ENCODE peak calls at places on chromosomes 1 and 21, in eight cellular contexts. One of them, this sample, is unnamed.

GRCh38 chr1:46948629-46949282 is 7.5 kb upstream of the CYP4A11 start:
- DNase-seq in upper lobe of right lung: no peak
- DNase-seq in GM23338: no peak
- DNase-seq in OCI-LY7: no peak
- DNase-seq in CD4-positive, CD25-positive, alpha-beta regulatory T cell: no peak
- DNase-seq in body of pancreas: peak; percentile 16
- DNase-seq in K562: no peak
- DNase-seq in HCT116: no peak
- DNase-seq in this sample: peak; percentile 77

GRCh38 chr1:34829250-34829649 is 30.3 kb downstream of the SMIM12 start:
- DNase-seq in upper lobe of right lung: no peak
- DNase-seq in GM23338: no peak
- DNase-seq in OCI-LY7: no peak
- DNase-seq in CD4-positive, CD25-positive, alpha-beta regulatory T cell: no peak
- DNase-seq in body of pancreas: no peak
- DNase-seq in K562: no peak
- DNase-seq in HCT116: no peak
- DNase-seq in this sample: no peak

GRCh38 chr1:183285746-183286145 is 99.7 kb downstream of the LAMC2 start:
- DNase-seq in upper lobe of right lung: no peak
- DNase-seq in GM23338: no peak
- DNase-seq in OCI-LY7: no peak
- DNase-seq in CD4-positive, CD25-positive, alpha-beta regulatory T cell: no peak
- DNase-seq in body of pancreas: no peak
- DNase-seq in K562: no peak
- DNase-seq in HCT116: no peak
- DNase-seq in this sample: no peak

GRCh38 chr1:57281324-57281723 is 142.5 kb downstream of the DAB1 start:
- DNase-seq in upper lobe of right lung: no peak
- DNase-seq in GM23338: no peak
- DNase-seq in OCI-LY7: no peak
- DNase-seq in CD4-positive, CD25-positive, alpha-beta regulatory T cell: no peak
- DNase-seq in body of pancreas: no peak
- DNase-seq in K562: no peak
- DNase-seq in HCT116: no peak
- DNase-seq in this sample: peak; percentile 73

GRCh38 chr1:53076165-53076564 is 14.2 kb downstream of the PODN start:
- DNase-seq in upper lobe of right lung: peak; percentile 47
- DNase-seq in GM23338: no peak
- DNase-seq in OCI-LY7: no peak
- DNase-seq in CD4-positive, CD25-positive, alpha-beta regulatory T cell: no peak
- DNase-seq in body of pancreas: no peak
- DNase-seq in K562: no peak
- DNase-seq in HCT116: no peak
- DNase-seq in this sample: no peak

GRCh38 chr21:42862123-42862475 is 17.2 kb downstream of the WDR4 start:
- DNase-seq in upper lobe of right lung: no peak
- DNase-seq in GM23338: no peak
- DNase-seq in OCI-LY7: no peak
- DNase-seq in CD4-positive, CD25-positive, alpha-beta regulatory T cell: no peak
- DNase-seq in body of pancreas: no peak
- DNase-seq in K562: no peak
- DNase-seq in HCT116: no peak
- DNase-seq in this sample: no peak

GRCh38 chr21:35540950-35541632 is 492.0 kb upstream of the RUNX1 start:
- DNase-seq in upper lobe of right lung: no peak
- DNase-seq in GM23338: no peak
- DNase-seq in OCI-LY7: no peak
- DNase-seq in CD4-positive, CD25-positive, alpha-beta regulatory T cell: no peak
- DNase-seq in body of pancreas: no peak
- DNase-seq in K562: no peak
- DNase-seq in HCT116: no peak
- DNase-seq in this sample: no peak

GRCh38 chr1:153422450-153423068 is 6.2 kb downstream of the S100A7A start:
- DNase-seq in upper lobe of right lung: peak; percentile 77
- DNase-seq in GM23338: peak; percentile 82
- DNase-seq in OCI-LY7: peak; percentile 64
- DNase-seq in CD4-positive, CD25-positive, alpha-beta regulatory T cell: peak; percentile 55
- DNase-seq in body of pancreas: peak; percentile 77
- DNase-seq in K562: peak; percentile 64
- DNase-seq in HCT116: peak; percentile 28
- DNase-seq in this sample: peak; percentile 61

GRCh38 chr1:10033359-10033845 is 644 bp downstream of the UBE4B start:
- DNase-seq in upper lobe of right lung: no peak
- DNase-seq in GM23338: peak; percentile 57
- DNase-seq in OCI-LY7: peak; percentile 54
- DNase-seq in CD4-positive, CD25-positive, alpha-beta regulatory T cell: no peak
- DNase-seq in body of pancreas: no peak
- DNase-seq in K562: no peak
- DNase-seq in HCT116: peak; percentile 21
- DNase-seq in this sample: peak; percentile 49

GRCh38 chr1:43464840-43465693 is 11.3 kb upstream of the HYI start:
- DNase-seq in upper lobe of right lung: no peak
- DNase-seq in GM23338: no peak
- DNase-seq in OCI-LY7: no peak
- DNase-seq in CD4-positive, CD25-positive, alpha-beta regulatory T cell: no peak
- DNase-seq in body of pancreas: no peak
- DNase-seq in K562: peak; percentile 2
- DNase-seq in HCT116: no peak
- DNase-seq in this sample: peak; percentile 37

GRCh38 chr1:18721066-18721465 is 90.4 kb downstream of the PAX7 start:
- DNase-seq in upper lobe of right lung: no peak
- DNase-seq in GM23338: no peak
- DNase-seq in OCI-LY7: no peak
- DNase-seq in CD4-positive, CD25-positive, alpha-beta regulatory T cell: no peak
- DNase-seq in body of pancreas: no peak
- DNase-seq in K562: no peak
- DNase-seq in HCT116: no peak
- DNase-seq in this sample: no peak

GRCh38 chr21:46455575-46456385 is 2.9 kb upstream of the DIP2A start:
- DNase-seq in upper lobe of right lung: no peak
- DNase-seq in GM23338: no peak
- DNase-seq in OCI-LY7: no peak
- DNase-seq in CD4-positive, CD25-positive, alpha-beta regulatory T cell: no peak
- DNase-seq in body of pancreas: no peak
- DNase-seq in K562: peak; percentile 78
- DNase-seq in HCT116: peak; percentile 6
- DNase-seq in this sample: no peak

GRCh38 chr21:46151261-46151988 is 4.0 kb downstream of the FTCD start:
- DNase-seq in upper lobe of right lung: peak; percentile 63
- DNase-seq in GM23338: no peak
- DNase-seq in OCI-LY7: no peak
- DNase-seq in CD4-positive, CD25-positive, alpha-beta regulatory T cell: no peak
- DNase-seq in body of pancreas: peak; percentile 8
- DNase-seq in K562: no peak
- DNase-seq in HCT116: no peak
- DNase-seq in this sample: no peak

GRCh38 chr1:211345719-211346118 is 19.1 kb downstream of the TRAF5 start:
- DNase-seq in upper lobe of right lung: no peak
- DNase-seq in GM23338: peak; percentile 80
- DNase-seq in OCI-LY7: no peak
- DNase-seq in CD4-positive, CD25-positive, alpha-beta regulatory T cell: no peak
- DNase-seq in body of pancreas: no peak
- DNase-seq in K562: no peak
- DNase-seq in HCT116: no peak
- DNase-seq in this sample: no peak

GRCh38 chr1:244657421-244657820 is 4.5 kb downstream of the DESI2 start:
- DNase-seq in upper lobe of right lung: no peak
- DNase-seq in GM23338: no peak
- DNase-seq in OCI-LY7: no peak
- DNase-seq in CD4-positive, CD25-positive, alpha-beta regulatory T cell: no peak
- DNase-seq in body of pancreas: no peak
- DNase-seq in K562: no peak
- DNase-seq in HCT116: no peak
- DNase-seq in this sample: no peak

DNA sequence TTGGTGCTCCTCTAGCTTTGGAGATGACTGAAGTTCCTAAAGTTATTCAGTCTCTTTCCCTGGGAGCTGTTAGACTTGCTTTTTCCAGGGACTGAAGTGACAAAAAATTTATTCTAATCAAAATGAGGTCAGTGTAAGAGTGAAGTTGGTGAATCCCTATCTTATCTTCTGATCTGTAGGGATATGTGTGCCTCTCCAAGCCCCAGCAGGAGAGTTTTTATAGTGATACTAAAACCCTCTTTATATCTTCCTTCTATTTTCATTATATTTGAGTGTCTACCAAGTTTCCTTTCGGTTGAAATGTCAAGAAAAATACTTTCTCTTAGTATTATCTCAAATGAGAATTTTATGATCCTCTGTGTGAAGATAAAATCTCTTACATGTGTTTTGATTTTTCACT is 18.9 kb downstream of the C1orf21 start:
- DNase-seq in upper lobe of right lung: no peak
- DNase-seq in GM23338: no peak
- DNase-seq in OCI-LY7: no peak
- DNase-seq in CD4-positive, CD25-positive, alpha-beta regulatory T cell: no peak
- DNase-seq in body of pancreas: no peak
- DNase-seq in K562: no peak
- DNase-seq in HCT116: no peak
- DNase-seq in this sample: no peak
- H3K27ac ChIP-seq in upper lobe of right lung: peak overlapping the region; percentile 61
- H3K27ac ChIP-seq in GM23338: no peak overlapping the region
- H3K27ac ChIP-seq in OCI-LY7: no peak overlapping the region
- H3K27ac ChIP-seq in CD4-positive, CD25-positive, alpha-beta regulatory T cell: no peak overlapping the region
- H3K27ac ChIP-seq in body of pancreas: no peak overlapping the region
- H3K27ac ChIP-seq in K562: no peak overlapping the region
- H3K27ac ChIP-seq in HCT116: no peak overlapping the region
- H3K27ac ChIP-seq in this sample: no peak overlapping the region

DNA sequence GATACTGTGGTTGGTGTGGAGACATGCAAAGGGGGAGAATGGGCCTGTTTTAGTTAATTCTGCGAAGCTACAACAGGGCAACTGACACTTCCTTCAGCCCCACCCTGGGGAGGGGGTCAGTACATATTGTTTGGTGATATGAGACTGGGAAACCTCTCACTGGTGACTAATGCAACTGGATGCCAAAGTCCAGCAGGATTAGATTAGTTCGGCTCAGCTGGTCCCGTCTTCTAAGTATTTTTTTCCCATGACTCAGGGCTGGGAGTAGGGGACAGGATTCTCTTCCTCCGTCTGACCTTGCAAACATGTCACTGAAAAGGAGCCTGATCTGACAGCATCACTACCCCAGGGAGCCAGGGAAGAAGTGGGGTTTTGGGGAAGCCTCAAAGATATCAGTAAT is 42.9 kb downstream of the PLXNA2 start:
- DNase-seq in upper lobe of right lung: no peak
- DNase-seq in GM23338: no peak
- DNase-seq in OCI-LY7: no peak
- DNase-seq in CD4-positive, CD25-positive, alpha-beta regulatory T cell: no peak
- DNase-seq in body of pancreas: peak; percentile 57
- DNase-seq in K562: peak; percentile 63
- DNase-seq in HCT116: no peak
- DNase-seq in this sample: peak; percentile 99
- H3K4me1 ChIP-seq in upper lobe of right lung: peaks cover 55% of the 10 kb centered on the region
- H3K4me1 ChIP-seq in GM23338: peaks cover 3% of the 10 kb centered on the region
- H3K4me1 ChIP-seq in OCI-LY7: no peaks in the 10 kb centered on the region
- H3K4me1 ChIP-seq in CD4-positive, CD25-positive, alpha-beta regulatory T cell: no peaks in the 10 kb centered on the region
- H3K4me1 ChIP-seq in body of pancreas: peaks cover 64% of the 10 kb centered on the region
- H3K4me1 ChIP-seq in K562: no peaks in the 10 kb centered on the region
- H3K4me1 ChIP-seq in HCT116: no peaks in the 10 kb centered on the region
- H3K4me1 ChIP-seq in this sample: peaks cover 16% of the 10 kb centered on the region

GRCh38 chr1:56185493-56185892 is 393.9 kb downstream of the PLPP3 start:
- DNase-seq in upper lobe of right lung: no peak
- DNase-seq in GM23338: no peak
- DNase-seq in OCI-LY7: no peak
- DNase-seq in CD4-positive, CD25-positive, alpha-beta regulatory T cell: no peak
- DNase-seq in body of pancreas: no peak
- DNase-seq in K562: no peak
- DNase-seq in HCT116: no peak
- DNase-seq in this sample: no peak

GRCh38 chr1:56183151-56183550 is 396.2 kb downstream of the PLPP3 start:
- DNase-seq in upper lobe of right lung: no peak
- DNase-seq in GM23338: no peak
- DNase-seq in OCI-LY7: no peak
- DNase-seq in CD4-positive, CD25-positive, alpha-beta regulatory T cell: no peak
- DNase-seq in body of pancreas: no peak
- DNase-seq in K562: no peak
- DNase-seq in HCT116: no peak
- DNase-seq in this sample: no peak

GRCh38 chr1:56175211-56175610 is 404.2 kb downstream of the PLPP3 start:
- DNase-seq in upper lobe of right lung: no peak
- DNase-seq in GM23338: no peak
- DNase-seq in OCI-LY7: no peak
- DNase-seq in CD4-positive, CD25-positive, alpha-beta regulatory T cell: no peak
- DNase-seq in body of pancreas: no peak
- DNase-seq in K562: no peak
- DNase-seq in HCT116: no peak
- DNase-seq in this sample: no peak

GRCh38 chr1:56179571-56179970 is 399.8 kb downstream of the PLPP3 start:
- DNase-seq in upper lobe of right lung: no peak
- DNase-seq in GM23338: no peak
- DNase-seq in OCI-LY7: no peak
- DNase-seq in CD4-positive, CD25-positive, alpha-beta regulatory T cell: no peak
- DNase-seq in body of pancreas: no peak
- DNase-seq in K562: no peak
- DNase-seq in HCT116: no peak
- DNase-seq in this sample: no peak

GRCh38 chr1:56180806-56181205 is 398.6 kb downstream of the PLPP3 start:
- DNase-seq in upper lobe of right lung: no peak
- DNase-seq in GM23338: no peak
- DNase-seq in OCI-LY7: no peak
- DNase-seq in CD4-positive, CD25-positive, alpha-beta regulatory T cell: no peak
- DNase-seq in body of pancreas: no peak
- DNase-seq in K562: no peak
- DNase-seq in HCT116: no peak
- DNase-seq in this sample: peak; percentile 38
- H3K4me3 ChIP-seq in upper lobe of right lung: peak overlapping the region; percentile 17
- H3K4me3 ChIP-seq in GM23338: no peak overlapping the region
- H3K4me3 ChIP-seq in OCI-LY7: no peak overlapping the region
- H3K4me3 ChIP-seq in CD4-positive, CD25-positive, alpha-beta regulatory T cell: no peak overlapping the region
- H3K4me3 ChIP-seq in body of pancreas: no peak overlapping the region
- H3K4me3 ChIP-seq in K562: no peak overlapping the region
- H3K4me3 ChIP-seq in HCT116: no peak overlapping the region
- H3K4me3 ChIP-seq in this sample: no peak overlapping the region

GRCh38 chr1:21161842-21162241 is 14.9 kb downstream of the EIF4G3 start:
- DNase-seq in upper lobe of right lung: no peak
- DNase-seq in GM23338: no peak
- DNase-seq in OCI-LY7: no peak
- DNase-seq in CD4-positive, CD25-positive, alpha-beta regulatory T cell: no peak
- DNase-seq in body of pancreas: no peak
- DNase-seq in K562: no peak
- DNase-seq in HCT116: no peak
- DNase-seq in this sample: no peak

GRCh38 chr1:21165076-21165475 is 11.6 kb downstream of the EIF4G3 start:
- DNase-seq in upper lobe of right lung: no peak
- DNase-seq in GM23338: no peak
- DNase-seq in OCI-LY7: no peak
- DNase-seq in CD4-positive, CD25-positive, alpha-beta regulatory T cell: no peak
- DNase-seq in body of pancreas: no peak
- DNase-seq in K562: no peak
- DNase-seq in HCT116: no peak
- DNase-seq in this sample: no peak

GRCh38 chr1:21164266-21164665 is 12.4 kb downstream of the EIF4G3 start:
- DNase-seq in upper lobe of right lung: no peak
- DNase-seq in GM23338: no peak
- DNase-seq in OCI-LY7: no peak
- DNase-seq in CD4-positive, CD25-positive, alpha-beta regulatory T cell: no peak
- DNase-seq in body of pancreas: no peak
- DNase-seq in K562: no peak
- DNase-seq in HCT116: no peak
- DNase-seq in this sample: no peak

GRCh38 chr1:21160263-21160662 is 16.4 kb downstream of the EIF4G3 start:
- DNase-seq in upper lobe of right lung: no peak
- DNase-seq in GM23338: no peak
- DNase-seq in OCI-LY7: no peak
- DNase-seq in CD4-positive, CD25-positive, alpha-beta regulatory T cell: no peak
- DNase-seq in body of pancreas: no peak
- DNase-seq in K562: no peak
- DNase-seq in HCT116: no peak
- DNase-seq in this sample: no peak

GRCh38 chr1:21162740-21163464 is 13.8 kb downstream of the EIF4G3 start:
- DNase-seq in upper lobe of right lung: no peak
- DNase-seq in GM23338: no peak
- DNase-seq in OCI-LY7: no peak
- DNase-seq in CD4-positive, CD25-positive, alpha-beta regulatory T cell: no peak
- DNase-seq in body of pancreas: no peak
- DNase-seq in K562: no peak
- DNase-seq in HCT116: no peak
- DNase-seq in this sample: no peak
- H3K27ac ChIP-seq in upper lobe of right lung: no peak overlapping the region
- H3K27ac ChIP-seq in GM23338: no peak overlapping the region
- H3K27ac ChIP-seq in OCI-LY7: no peak overlapping the region
- H3K27ac ChIP-seq in CD4-positive, CD25-positive, alpha-beta regulatory T cell: no peak overlapping the region
- H3K27ac ChIP-seq in body of pancreas: no peak overlapping the region
- H3K27ac ChIP-seq in K562: no peak overlapping the region
- H3K27ac ChIP-seq in HCT116: no peak overlapping the region
- H3K27ac ChIP-seq in this sample: no peak overlapping the region